ENCODE peak calls at places on chromosomes 5 and 9, in five cellular contexts. J, K, E, Q and W are unnamed samples.
A peak's percentile ranks its signal among the peaks of the same experiment; 100 is the strongest.

GRCh38 chr9:127968717-127969383 is 11.9 kb downstream of the EEIG1 start:
- DNase-seq in J (peak; percentile 67), K (no peak), E (no peak), Q (peak; percentile 51), W (no peak)

GRCh38 chr9:131266301-131267229 is 9.7 kb downstream of the FAM78A start:
- DNase-seq in J (no peak), K (no peak), E (peak; percentile 66), Q (no peak), W (no peak)

GRCh38 chr5:142915840-142916424 is 145.8 kb downstream of the ARHGAP26 start:
- DNase-seq in J (no peak), K (peak; percentile 51), E (peak; percentile 14), Q (peak; percentile 37), W (peak; percentile 42)

GRCh38 chr9:68825755-68826500 is 120.9 kb downstream of the PIP5K1B start:
- DNase-seq in J (no peak), K (no peak), E (no peak), Q (no peak), W (no peak)

GRCh38 chr9:36770025-36770424 is 197.3 kb downstream of the MELK start:
- DNase-seq in J (no peak), K (no peak), E (no peak), Q (peak; percentile 41), W (no peak)

GRCh38 chr9:118786877-118787276 is 582.4 kb downstream of the BRINP1 start:
- DNase-seq in J (no peak), K (no peak), E (no peak), Q (peak; percentile 22), W (no peak)

GRCh38 chr5:58940446-58940845 is 357.6 kb downstream of the RAB3C start:
- DNase-seq in J (no peak), K (no peak), E (no peak), Q (no peak), W (no peak)

GRCh38 chr5:111532873-111533272 is 20.5 kb upstream of the STARD4 start:
- DNase-seq in J (no peak), K (no peak), E (no peak), Q (no peak), W (no peak)

GRCh38 chr5:143071927-143072326 is 301.8 kb downstream of the ARHGAP26 start:
- DNase-seq in J (no peak), K (no peak), E (no peak), Q (no peak), W (no peak)

GRCh38 chr5:95812100-95812472 is 10.4 kb downstream of the GLRX start:
- DNase-seq in J (no peak), K (no peak), E (no peak), Q (peak; percentile 35), W (no peak)

GRCh38 chr5:116444373-116445058 is 130.1 kb downstream of the SEMA6A start:
- DNase-seq in J (no peak), K (no peak), E (no peak), Q (no peak), W (no peak)

GRCh38 chr5:26237489-26237888 is 800.9 kb downstream of the CDH9 start:
- DNase-seq in J (no peak), K (no peak), E (no peak), Q (no peak), W (no peak)

GRCh38 chr9:100472725-100473261 is at the start of gene TMEFF1:
- DNase-seq in J (no peak), K (no peak), E (peak; percentile 89), Q (peak; percentile 97), W (no peak)

GRCh38 chr5:168467755-168468280 is 18.5 kb upstream of the RARS1 start:
- DNase-seq in J (no peak), K (no peak), E (no peak), Q (no peak), W (no peak)

GRCh38 chr5:92548351-92548750 is 1032.7 kb downstream of the NR2F1-AS1 start:
- DNase-seq in J (no peak), K (no peak), E (no peak), Q (no peak), W (no peak)

GRCh38 chr5:92543246-92543645 is 1037.8 kb downstream of the NR2F1-AS1 start:
- DNase-seq in J (no peak), K (no peak), E (no peak), Q (no peak), W (no peak)

GRCh38 chr5:92544567-92544966 is 1036.5 kb downstream of the NR2F1-AS1 start:
- DNase-seq in J (no peak), K (no peak), E (no peak), Q (no peak), W (no peak)

DNA sequence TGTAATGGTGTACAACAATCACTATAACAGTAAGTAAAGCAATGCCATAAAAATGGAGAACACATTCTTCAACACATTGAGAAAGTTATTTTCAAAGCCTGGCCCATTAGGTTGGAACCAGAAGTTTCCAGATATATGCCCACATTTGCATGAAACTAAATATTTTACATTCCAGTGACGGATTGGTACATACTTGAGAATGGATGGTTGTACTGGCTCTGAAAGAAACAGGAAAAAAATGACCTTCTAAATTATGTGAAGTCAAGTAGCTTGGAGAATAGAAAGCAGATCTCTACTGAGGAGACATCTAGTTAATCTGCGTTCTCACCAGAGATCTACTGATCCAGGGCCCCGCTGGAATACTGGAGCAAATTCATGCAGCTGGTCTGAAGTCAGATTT is 1037.0 kb downstream of the NR2F1-AS1 start:
- DNase-seq in J (no peak), K (no peak), E (no peak), Q (no peak), W (no peak)
- TF ChIP-seq JUND in J (no peak), K (no peak), E (no peak), Q (no peak), W (no peak)

DNA sequence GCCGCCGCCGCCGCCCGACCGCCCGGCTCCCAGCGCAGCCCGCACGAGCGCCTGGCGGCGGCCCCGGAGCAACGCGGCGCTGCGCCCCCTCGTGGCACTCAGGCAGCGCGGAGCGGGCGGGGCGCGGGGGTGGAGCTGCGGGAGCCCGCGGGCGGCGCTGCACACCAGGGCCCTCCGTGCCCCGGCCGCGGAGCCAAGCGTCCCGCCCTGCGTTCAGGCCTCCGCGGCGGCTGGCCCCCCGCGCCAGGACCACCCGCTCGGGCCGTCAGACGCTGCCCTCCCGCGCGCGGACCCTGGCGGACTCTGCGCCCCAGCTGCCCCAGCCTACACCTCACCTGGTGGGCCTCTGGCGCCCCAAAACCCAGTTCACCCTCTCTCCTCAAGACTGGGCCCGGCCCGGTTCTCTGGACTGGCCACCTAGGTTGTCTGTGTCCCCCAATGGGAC is at the start of gene RASGEF1C:
- DNase-seq in J (peak; percentile 19), K (no peak), E (peak; percentile 87), Q (peak; percentile 97), W (peak; percentile 85)
- TF ChIP-seq JUND in J (no peak), K (no peak), E (no peak), Q (no peak), W (no peak)

GRCh38 chr5:1052641-1053390 is 44.2 kb downstream of the NKD2 start:
- DNase-seq in J (no peak), K (no peak), E (peak; percentile 51), Q (peak; percentile 44), W (peak; percentile 48)

GRCh38 chr5:1052076-1052475 is 43.5 kb downstream of the NKD2 start:
- DNase-seq in J (no peak), K (no peak), E (no peak), Q (no peak), W (no peak)

GRCh38 chr5:1053391-1054017 is 44.9 kb downstream of the NKD2 start:
- DNase-seq in J (no peak), K (no peak), E (no peak), Q (peak; percentile 19), W (no peak)

GRCh38 chr5:1050449-1051365 is 42.1 kb downstream of the NKD2 start:
- DNase-seq in J (no peak), K (no peak), E (no peak), Q (peak; percentile 37), W (no peak)

DNA sequence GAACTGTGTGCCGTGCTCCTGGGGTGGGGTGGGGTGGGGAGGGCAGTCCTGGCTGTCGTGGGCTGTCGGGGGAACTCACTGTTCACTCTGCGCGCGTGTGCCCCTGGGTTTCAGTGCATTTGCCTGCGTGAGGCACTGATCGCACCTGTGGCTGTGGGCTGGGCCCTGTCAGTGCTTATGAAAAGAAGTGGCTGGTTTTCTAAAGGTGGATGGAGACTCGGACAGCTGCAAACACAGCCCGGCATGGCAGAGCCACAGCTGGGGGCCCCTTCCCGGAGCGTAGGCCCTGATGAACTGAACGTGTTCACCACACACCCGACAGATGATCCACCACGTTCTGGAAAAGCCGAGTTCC is 42.7 kb downstream of the NKD2 start:
- DNase-seq in J (no peak), K (no peak), E (no peak), Q (no peak), W (no peak)
- TF ChIP-seq JUND in J (no peak), K (no peak), E (no peak), Q (no peak), W (no peak)

GRCh38 chr5:98109561-98110006 is 663.9 kb upstream of the RGMB start:
- DNase-seq in J (no peak), K (no peak), E (no peak), Q (no peak), W (no peak)
- TF ChIP-seq JUND in J (no peak), K (no peak), E (no peak), Q (peak; percentile 78), W (no peak)

GRCh38 chr5:13944564-13945195 is at the start of gene DNAH5:
- DNase-seq in J (no peak), K (no peak), E (no peak), Q (no peak), W (no peak)

GRCh38 chr5:13941468-13941867 is 3.0 kb downstream of the DNAH5 start:
- DNase-seq in J (no peak), K (no peak), E (no peak), Q (no peak), W (no peak)

GRCh38 chr5:13943691-13944090 is 797 bp downstream of the DNAH5 start:
- DNase-seq in J (no peak), K (no peak), E (no peak), Q (no peak), W (no peak)

GRCh38 chr5:13945271-13945670 is 783 bp upstream of the DNAH5 start:
- DNase-seq in J (no peak), K (no peak), E (no peak), Q (no peak), W (no peak)

GRCh38 chr5:13946111-13946510 is 1.6 kb upstream of the DNAH5 start:
- DNase-seq in J (no peak), K (no peak), E (no peak), Q (no peak), W (no peak)
- TF ChIP-seq JUND in J (no peak), K (no peak), E (no peak), Q (no peak), W (no peak)

GRCh38 chr9:129406278-129407225 is 214.3 kb downstream of the C9orf50 start:
- DNase-seq in J (peak; percentile 73), K (no peak), E (peak; percentile 94), Q (no peak), W (peak; percentile 94)
- TF ChIP-seq JUND in J (no peak), K (no peak), E (peak; percentile 68), Q (no peak), W (no peak)

DNA sequence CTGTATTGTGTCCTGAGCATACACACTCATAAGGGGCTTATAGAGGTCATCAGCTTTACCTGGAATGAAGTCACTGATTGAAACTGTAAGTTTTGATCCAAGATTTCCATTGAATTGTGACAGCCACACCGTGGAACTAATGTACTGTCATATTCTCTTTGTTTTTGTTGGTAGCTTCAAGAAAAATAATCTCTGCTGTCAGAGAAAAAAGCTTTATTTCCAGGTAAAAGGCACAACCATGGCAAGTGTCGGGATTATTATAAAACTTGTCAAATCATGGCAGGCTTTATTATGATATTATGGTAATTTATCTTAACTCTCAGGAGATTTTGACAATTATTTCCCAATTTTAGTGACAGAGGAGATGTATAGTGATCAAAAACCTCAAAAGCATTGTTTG is 191.2 kb downstream of the FAM170A start:
- DNase-seq in J (no peak), K (no peak), E (no peak), Q (no peak), W (no peak)
- TF ChIP-seq JUND in J (no peak), K (no peak), E (no peak), Q (no peak), W (no peak)

GRCh38 chr5:151670953-151671636 is 15.6 kb downstream of the SPARC start:
- DNase-seq in J (no peak), K (no peak), E (no peak), Q (no peak), W (no peak)
- TF ChIP-seq JUND in J (no peak), K (no peak), E (no peak), Q (peak; percentile 52), W (no peak)